ENCODE peak calls at places on chromosomes 4 and X, in nine cellular contexts. K is SK-N-SH; Q is ELR; R is AG04450; N is activated CD4-positive, alpha-beta T cell treated with anti-CD3 and anti-CD28 coated beads, Interleukin-2, amount 50 U/mL, for 1 hour; T is tibial artery; E is EL; P is lower leg skin; D is effector CD8-positive, alpha-beta T cell. S is an unnamed sample.
A peak's percentile ranks its signal among the peaks of the same experiment; 100 is the strongest.

GRCh38 chrX:72247206-72247944 is 8.5 kb upstream of the ERCC6L start:
- DNase-seq in D (no peak), K (no peak), N (no peak), P (no peak), R (no peak), T (no peak), Q (no peak), E (no peak), S (no peak)

GRCh38 chrX:38278682-38279081 is 48.6 kb downstream of the RPGR start:
- DNase-seq in E (no peak), Q (no peak), R (no peak), T (no peak), P (no peak), K (no peak), D (no peak), N (no peak), S (no peak)

GRCh38 chr4:111011458-111011857 is 388.6 kb upstream of the PITX2 start:
- DNase-seq in K (no peak), D (no peak), Q (no peak), N (no peak), T (no peak), R (no peak), E (no peak), P (no peak), S (no peak)

GRCh38 chrX:18146954-18147353 is 73.7 kb downstream of the BEND2 start:
- DNase-seq in D (no peak), Q (peak; percentile 18), P (no peak), T (no peak), N (no peak), E (peak; percentile 2), K (no peak), R (no peak), S (no peak)

GRCh38 chrX:19775830-19776498 is 111.4 kb downstream of the SH3KBP1 start:
- DNase-seq in D (no peak), K (no peak), Q (no peak), P (no peak), E (no peak), N (no peak), R (no peak), T (no peak), S (no peak)

GRCh38 chr4:76420311-76420710 is 630 bp downstream of the CCDC158 start:
- DNase-seq in N (no peak), D (no peak), P (no peak), R (no peak), E (no peak), K (peak; percentile 39), Q (no peak), T (no peak), S (no peak)

GRCh38 chr4:113845138-113845537 is 83.6 kb upstream of the CAMK2D start:
- DNase-seq in Q (no peak), T (no peak), R (no peak), N (no peak), E (no peak), K (no peak), P (no peak), D (no peak), S (no peak)

GRCh38 chr4:62457356-62457755 is 1257.2 kb downstream of the ADGRL3 start:
- DNase-seq in E (no peak), R (no peak), N (no peak), T (no peak), K (no peak), D (no peak), Q (peak; percentile 34), P (no peak), S (no peak)

GRCh38 chr4:63493265-63493664 is 916.0 kb downstream of the TECRL start:
- DNase-seq in E (no peak), P (no peak), D (no peak), Q (no peak), R (no peak), K (no peak), T (no peak), N (no peak), S (no peak)

GRCh38 chr4:182449186-182449880 is 206.1 kb downstream of the TENM3 start:
- DNase-seq in K (no peak), D (no peak), P (peak; percentile 20), Q (peak; percentile 50), E (no peak), T (no peak), N (no peak), R (no peak), S (no peak)

GRCh38 chr4:122798101-122798500 is 28.5 kb upstream of the FGF2 start:
- DNase-seq in Q (peak; percentile 73), T (no peak), D (no peak), R (peak; percentile 88), K (peak; percentile 23), P (peak; percentile 36), N (no peak), E (peak; percentile 95), S (peak; percentile 69)

GRCh38 chr4:183987529-183987946 is 82.4 kb downstream of the STOX2 start:
- DNase-seq in Q (peak; percentile 59), D (no peak), N (no peak), E (peak; percentile 80), P (peak; percentile 51), T (peak; percentile 81), K (peak; percentile 80), R (peak; percentile 65), S (peak; percentile 95)

GRCh38 chr4:32607978-32608377 is 1887.8 kb downstream of the PCDH7 start:
- DNase-seq in P (no peak), K (no peak), T (no peak), R (no peak), Q (no peak), D (no peak), N (no peak), E (no peak), S (no peak)

GRCh38 chrX:112356031-112356430 is 273.5 kb upstream of the TRPC5 start:
- DNase-seq in T (no peak), N (no peak), D (no peak), R (no peak), K (no peak), P (no peak), E (no peak), Q (no peak), S (no peak)

GRCh38 chrX:38103857-38104812 is 97.8 kb downstream of the SYTL5 start:
- DNase-seq in K (no peak), R (no peak), Q (no peak), E (no peak), N (no peak), T (no peak), P (no peak), D (no peak), S (no peak)

GRCh38 chr4:157804986-157805385 is 367.8 kb downstream of the GASK1B start:
- DNase-seq in N (no peak), E (no peak), D (no peak), K (no peak), P (no peak), Q (peak; percentile 24), T (no peak), R (no peak), S (no peak)

S was measured in epithelial cell of prostate.